ENCODE peak calls at places on chromosome 12, in four cellular contexts. H is GM12878, B is H1, O is K562. W is an unnamed sample.

GRCh38 chr12:91367234-91367849 is 184.7 kb upstream of the DCN start:
- DNase-seq in H (no peak), B (no peak), O (peak; percentile 36), W (peak; percentile 18)

GRCh38 chr12:122449317-122449716 is 26.8 kb upstream of the CLIP1 start:
- DNase-seq in H (no peak), B (no peak), O (no peak), W (peak; percentile 95)

GRCh38 chr12:15581006-15581405 is 208.2 kb downstream of the EPS8 start:
- DNase-seq in H (no peak), B (no peak), O (no peak), W (peak; percentile 53)

GRCh38 chr12:6653342-6653741 is 6.1 kb upstream of the ACRBP start:
- DNase-seq in H (no peak), B (no peak), O (no peak), W (no peak)

GRCh38 chr12:116916714-116917114 is 6.0 kb downstream of the FBXW8 start:
- DNase-seq in H (peak; percentile 51), B (no peak), O (peak; percentile 65), W (peak; percentile 84)

GRCh38 chr12:43094886-43095285 is 457.1 kb downstream of the ADAMTS20 start:
- DNase-seq in H (no peak), B (no peak), O (no peak), W (peak; percentile 37)

GRCh38 chr12:58803893-58804292 is 116.4 kb downstream of the LRIG3 start:
- DNase-seq in H (no peak), B (no peak), O (no peak), W (peak; percentile 94)

GRCh38 chr12:100295764-100296555 is 29.0 kb downstream of the SCYL2 start:
- DNase-seq in H (no peak), B (no peak), O (no peak), W (peak; percentile 56)

GRCh38 chr12:6963016-6963731 is 7.3 kb downstream of the PHB2 start:
- DNase-seq in H (no peak), B (no peak), O (no peak), W (no peak)

GRCh38 chr12:43349863-43350262 is 202.1 kb downstream of the ADAMTS20 start:
- DNase-seq in H (no peak), B (no peak), O (no peak), W (peak; percentile 31)

GRCh38 chr12:75334384-75335030 is at the start of gene GLIPR1L1:
- DNase-seq in H (peak; percentile 44), B (peak; percentile 86), O (peak; percentile 26), W (peak; percentile 89)

GRCh38 chr12:16726879-16727278 is 120.9 kb upstream of the LMO3 start:
- DNase-seq in H (no peak), B (no peak), O (no peak), W (peak; percentile 16)

GRCh38 chr12:124413401-124413800 is 118.5 kb downstream of the RFLNA start:
- DNase-seq in H (no peak), B (no peak), O (no peak), W (no peak)

GRCh38 chr12:96883571-96883970 is 23.5 kb upstream of the NEDD1 start:
- DNase-seq in H (no peak), B (no peak), O (no peak), W (peak; percentile 61)

GRCh38 chr12:122072031-122072970 is 6.3 kb upstream of the MLXIP start:
- DNase-seq in H (no peak), B (no peak), O (no peak), W (peak; percentile 95)

GRCh38 chr12:6888360-6888759 is 15.3 kb upstream of the SPSB2 start:
- DNase-seq in H (no peak), B (no peak), O (no peak), W (no peak)

GRCh38 chr12:6326316-6326959 is 15.4 kb downstream of the TNFRSF1A start:
- DNase-seq in H (no peak), B (no peak), O (peak; percentile 23), W (peak; percentile 52)

GRCh38 chr12:110933326-110933974 is 13.1 kb upstream of the MYL2 start:
- DNase-seq in H (no peak), B (no peak), O (no peak), W (no peak)

GRCh38 chr12:113929312-113929989 is 36.7 kb downstream of the RBM19 start:
- DNase-seq in H (no peak), B (no peak), O (no peak), W (no peak)

GRCh38 chr12:23600936-23601335 is 348.5 kb downstream of the SOX5 start:
- DNase-seq in H (no peak), B (no peak), O (no peak), W (no peak)

GRCh38 chr12:124477109-124477915 is 90.1 kb downstream of the NCOR2 start:
- DNase-seq in H (peak; percentile 59), B (no peak), O (no peak), W (no peak)

GRCh38 chr12:117524806-117525205 is 163.4 kb upstream of the NOS1 start:
- DNase-seq in H (no peak), B (no peak), O (no peak), W (no peak)

GRCh38 chr12:96236221-96236822 is 42.1 kb downstream of the ELK3 start:
- DNase-seq in H (no peak), B (no peak), O (no peak), W (peak; percentile 51)

GRCh38 chr12:11712491-11712890 is 63.0 kb downstream of the ETV6 start:
- DNase-seq in H (no peak), B (no peak), O (no peak), W (no peak)

GRCh38 chr12:51122844-51123243 is 39.4 kb upstream of the CSRNP2 start:
- DNase-seq in H (no peak), B (no peak), O (no peak), W (no peak)

GRCh38 chr12:124774054-124774461 is 89.6 kb downstream of the SCARB1 start:
- DNase-seq in H (no peak), B (no peak), O (no peak), W (no peak)

GRCh38 chr12:53989227-53990113 is 4.5 kb downstream of the HOXC10 start:
- DNase-seq in H (peak; percentile 34), B (no peak), O (no peak), W (peak; percentile 45)

GRCh38 chr12:102334765-102335164 is 137.1 kb upstream of the PMCH start:
- DNase-seq in H (no peak), B (no peak), O (no peak), W (no peak)

GRCh38 chr12:117155278-117156060 is 34.8 kb downstream of the FBXO21 start:
- DNase-seq in H (no peak), B (peak; percentile 99), O (peak; percentile 89), W (peak; percentile 11)

GRCh38 chr12:19894049-19894448 is 454.8 kb downstream of the AEBP2 start:
- DNase-seq in H (no peak), B (no peak), O (no peak), W (peak; percentile 31)

GRCh38 chr12:104828015-104828414 is 130.1 kb downstream of the SLC41A2 start:
- DNase-seq in H (no peak), B (no peak), O (no peak), W (no peak)

GRCh38 chr12:123106640-123107359 is 44.1 kb downstream of the PITPNM2 start:
- DNase-seq in H (no peak), B (no peak), O (peak; percentile 66), W (no peak)

GRCh38 chr12:38921025-38921677 is 15.8 kb upstream of the CPNE8 start:
- DNase-seq in H (no peak), B (no peak), O (peak; percentile 17), W (no peak)

GRCh38 chr12:68378859-68379628 is 46.9 kb upstream of the MDM1 start:
- DNase-seq in H (no peak), B (no peak), O (no peak), W (no peak)

GRCh38 chr12:121781751-121782615 is 11.5 kb downstream of the RHOF start:
- DNase-seq in H (no peak), B (no peak), O (peak; percentile 50), W (peak; percentile 72)

GRCh38 chr12:76450690-76451089 is 102.5 kb upstream of the BBS10 start:
- DNase-seq in H (no peak), B (no peak), O (peak; percentile 14), W (peak; percentile 46)

GRCh38 chr12:91327889-91328288 is 145.3 kb upstream of the DCN start:
- DNase-seq in H (no peak), B (no peak), O (no peak), W (peak; percentile 15)

GRCh38 chr12:102905229-102905628 is 11.8 kb downstream of the PAH start:
- DNase-seq in H (no peak), B (no peak), O (no peak), W (no peak)

GRCh38 chr12:131118366-131118765 is 164.7 kb downstream of the ADGRD1 start:
- DNase-seq in H (no peak), B (no peak), O (no peak), W (no peak)
- TF ChIP-seq CHD1 in H (no peak), B (no peak), O (no peak), W (no peak)

GRCh38 chr12:90234455-90234854 is 525.8 kb upstream of the ATP2B1 start:
- DNase-seq in H (no peak), B (no peak), O (no peak), W (peak; percentile 9)
- TF ChIP-seq CHD1 in H (no peak), B (no peak), O (no peak), W (no peak)

DNA sequence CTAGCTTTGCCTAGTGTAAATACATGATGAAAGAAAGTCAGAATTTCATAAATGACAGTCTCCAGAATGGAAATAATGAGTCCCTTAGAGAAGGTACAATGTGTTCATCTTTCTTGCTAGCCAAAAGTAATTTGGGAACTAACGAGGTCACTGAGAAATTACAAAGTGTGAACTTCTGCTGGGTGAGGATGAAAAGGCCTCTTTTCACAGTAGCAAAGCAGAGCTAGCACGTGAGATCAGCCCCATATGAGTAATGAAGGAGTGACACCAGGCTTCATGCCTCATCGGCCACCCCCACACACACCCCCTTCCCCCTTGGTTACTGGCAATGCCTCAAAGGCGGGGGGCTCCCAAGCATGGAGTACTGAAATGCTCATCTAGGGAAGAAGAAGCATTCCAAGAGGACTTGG is 180.7 kb upstream of the EEA1 start:
- DNase-seq in H (no peak), B (no peak), O (no peak), W (no peak)
- TF ChIP-seq CHD1 in H (no peak), B (no peak), O (no peak), W (no peak)

GRCh38 chr12:109550310-109550680 is 23.0 kb downstream of the MMAB start:
- DNase-seq in H (no peak), B (no peak), O (no peak), W (no peak)

GRCh38 chr12:109547286-109547685 is 26.0 kb downstream of the MMAB start:
- DNase-seq in H (no peak), B (no peak), O (no peak), W (no peak)

GRCh38 chr12:109548258-109548657 is 25.0 kb downstream of the MMAB start:
- DNase-seq in H (no peak), B (no peak), O (no peak), W (no peak)

GRCh38 chr12:109551108-109551507 is 22.2 kb downstream of the MMAB start:
- DNase-seq in H (no peak), B (no peak), O (no peak), W (no peak)

GRCh38 chr12:109549613-109550309 is 23.5 kb downstream of the MMAB start:
- DNase-seq in H (no peak), B (no peak), O (no peak), W (no peak)
- TF ChIP-seq CHD1 in H (no peak), B (no peak), O (no peak), W (no peak)